ENCODE peak calls at places on chromosome 18, in five cellular contexts. Z is Calu3, C is T-helper 1 cell, D is frontal cortex, N is NB4. U is an unnamed sample.

GRCh38 chr18:79400591-79401381 is 5.1 kb downstream of the NFATC1 start:
- DNase-seq in C (peak; percentile 56), D (no peak), N (no peak), Z (no peak), U (no peak)

GRCh38 chr18:58513615-58514014 is 115.3 kb downstream of the ALPK2 start:
- DNase-seq in D (no peak), Z (no peak), N (no peak), C (no peak), U (no peak)

GRCh38 chr18:10453885-10454772 is at the start of gene APCDD1:
- DNase-seq in N (peak; percentile 57), D (peak; percentile 92), C (no peak), Z (peak; percentile 38), U (no peak)

GRCh38 chr18:73007195-73007934 is 139.6 kb upstream of the NETO1 start:
- DNase-seq in N (no peak), C (no peak), D (no peak), Z (no peak), U (no peak)

GRCh38 chr18:78406743-78407455 is 572.7 kb upstream of the SALL3 start:
- DNase-seq in N (peak; percentile 6), Z (no peak), C (no peak), D (no peak), U (no peak)

GRCh38 chr18:61838521-61838920 is 54.3 kb downstream of the RNF152 start:
- DNase-seq in C (no peak), D (no peak), Z (no peak), N (no peak), U (no peak)

GRCh38 chr18:48031641-48032040 is 101.2 kb upstream of the SMAD2 start:
- DNase-seq in Z (no peak), D (no peak), C (no peak), N (no peak), U (no peak)

GRCh38 chr18:3360211-3360610 is 89.8 kb upstream of the TGIF1 start:
- DNase-seq in N (no peak), C (no peak), Z (no peak), D (peak; percentile 24), U (no peak)

GRCh38 chr18:34495434-34495833 is 214.7 kb upstream of the DTNA start:
- DNase-seq in Z (no peak), D (no peak), N (peak; percentile 48), C (no peak), U (no peak)

GRCh38 chr18:74836296-74837139 is 238.8 kb downstream of the ZNF407 start:
- DNase-seq in N (no peak), Z (peak; percentile 73), C (no peak), D (no peak), U (no peak)

GRCh38 chr18:79798999-79799370 is 1.2 kb downstream of the KCNG2 start:
- DNase-seq in N (no peak), Z (no peak), C (no peak), D (no peak), U (no peak)

GRCh38 chr18:7413906-7414305 is 153.2 kb upstream of the PTPRM start:
- DNase-seq in C (no peak), D (no peak), N (no peak), Z (no peak), U (no peak)